ENCODE peak calls at places on chromosomes 16 and 17, in eight cellular contexts. B, Q, J, S, V, Z, P and H are unnamed samples.

GRCh38 chr17:17757944-17758343 is 76.7 kb downstream of the RAI1 start:
- DNase-seq in B (no peak), Q (no peak), J (no peak), S (no peak), V (no peak), Z (no peak), P (no peak), H (no peak)

GRCh38 chr17:3710951-3711383 is 12.7 kb upstream of the HASPIN start:
- DNase-seq in B (peak), Q (peak), J (no peak), S (no peak), V (no peak), Z (peak), P (no peak), H (peak)

GRCh38 chr17:38448208-38448776 is 20.0 kb downstream of the ARHGAP23 start:
- DNase-seq in B (no peak), Q (no peak), J (no peak), S (no peak), V (no peak), Z (no peak), P (no peak), H (no peak)

GRCh38 chr16:27324851-27325301 is 11.1 kb downstream of the IL4R start:
- DNase-seq in B (no peak), Q (no peak), J (no peak), S (no peak), V (no peak), Z (no peak), P (no peak), H (no peak)

GRCh38 chr17:78000351-78000750 is 41.8 kb downstream of the TNRC6C start:
- DNase-seq in B (peak), Q (no peak), J (no peak), S (no peak), V (no peak), Z (no peak), P (no peak), H (no peak)

GRCh38 chr17:2034806-2035548 is 5.0 kb downstream of the DPH1 start:
- DNase-seq in B (no peak), Q (no peak), J (no peak), S (no peak), V (no peak), Z (no peak), P (no peak), H (no peak)

GRCh38 chr17:58060596-58061191 is 22.5 kb upstream of the DYNLL2 start:
- DNase-seq in B (no peak), Q (no peak), J (peak), S (no peak), V (peak), Z (no peak), P (peak), H (no peak)

GRCh38 chr17:35973333-35974260 is 7.7 kb downstream of the CCL16 start:
- DNase-seq in B (no peak), Q (no peak), J (no peak), S (no peak), V (no peak), Z (no peak), P (no peak), H (no peak)

GRCh38 chr17:58531122-58531521 is 16.7 kb upstream of the MTMR4 start:
- DNase-seq in B (no peak), Q (no peak), J (no peak), S (no peak), V (no peak), Z (no peak), P (no peak), H (no peak)

GRCh38 chr16:67917852-67918236 is 13.8 kb downstream of the CTRL start:
- DNase-seq in B (peak), Q (no peak), J (no peak), S (no peak), V (no peak), Z (no peak), P (no peak), H (no peak)

GRCh38 chr16:48115299-48115698 is 40.5 kb downstream of the ABCC12 start:
- DNase-seq in B (no peak), Q (no peak), J (peak), S (no peak), V (no peak), Z (no peak), P (no peak), H (no peak)

DNA sequence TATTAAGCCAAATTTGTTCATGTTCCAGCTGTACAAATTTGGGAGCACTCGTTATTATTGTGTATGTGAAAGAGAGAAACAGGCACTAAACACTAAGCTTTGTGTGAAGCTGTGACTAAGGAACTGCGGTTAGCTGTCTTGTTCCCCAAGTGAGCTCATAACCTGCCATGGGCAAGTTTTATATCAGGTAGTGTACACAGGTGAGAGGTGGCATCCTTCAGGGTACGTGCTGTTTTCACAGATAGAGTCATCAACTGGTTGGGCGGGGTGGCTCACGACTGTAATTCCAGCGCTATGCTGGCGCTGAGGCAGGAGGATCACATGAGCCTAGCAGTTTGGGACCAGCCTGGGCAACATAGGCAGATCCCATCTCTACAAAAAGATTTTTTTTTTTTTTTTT is 2.8 kb downstream of the DNAJA3 start:
- DNase-seq in B (no peak), Q (no peak), J (no peak), S (no peak), V (no peak), Z (no peak), P (no peak), H (no peak)
- TF ChIP-seq POLR2A in B (no peak), Q (no peak), J (no peak), S (no peak), V (no peak), Z (no peak), P (no peak), H (no peak)

GRCh38 chr17:31319253-31319661 is 2.2 kb downstream of the EVI2A start:
- DNase-seq in B (peak), Q (peak), J (no peak), S (no peak), V (no peak), Z (no peak), P (no peak), H (no peak)
- TF ChIP-seq POLR2A in B (no peak), Q (no peak), J (no peak), S (no peak), V (no peak), Z (no peak), P (no peak), H (no peak)

GRCh38 chr17:8220783-8221662 is 10.6 kb upstream of the AURKB start:
- DNase-seq in B (peak), Q (peak), J (peak), S (peak), V (peak), Z (no peak), P (peak), H (no peak)

GRCh38 chr17:8221663-8222379 is 11.4 kb upstream of the AURKB start:
- DNase-seq in B (peak), Q (peak), J (peak), S (peak), V (peak), Z (no peak), P (peak), H (no peak)

GRCh38 chr17:8222380-8222629 is 11.9 kb upstream of the AURKB start:
- DNase-seq in B (no peak), Q (no peak), J (no peak), S (peak), V (no peak), Z (no peak), P (no peak), H (no peak)

GRCh38 chr17:8223356-8224063 is 13.1 kb upstream of the AURKB start:
- DNase-seq in B (peak), Q (no peak), J (peak), S (no peak), V (peak), Z (no peak), P (peak), H (no peak)

GRCh38 chr17:8222630-8223355 is 12.4 kb upstream of the AURKB start:
- DNase-seq in B (peak), Q (peak), J (peak), S (peak), V (peak), Z (no peak), P (peak), H (no peak)
- TF ChIP-seq POLR2A in B (peak), Q (peak), J (peak), S (peak), V (peak), Z (peak), P (peak), H (peak)

GRCh38 chr16:87461466-87461975 is 31.3 kb downstream of the ZCCHC14 start:
- DNase-seq in B (no peak), Q (no peak), J (peak), S (peak), V (no peak), Z (no peak), P (peak), H (peak)
- TF ChIP-seq POLR2A in B (no peak), Q (no peak), J (peak), S (no peak), V (no peak), Z (no peak), P (no peak), H (no peak)

GRCh38 chr16:16022683-16023064 is 73.3 kb downstream of the ABCC1 start:
- DNase-seq in B (no peak), Q (no peak), J (no peak), S (no peak), V (no peak), Z (no peak), P (no peak), H (no peak)

GRCh38 chr16:16021020-16021419 is 71.6 kb downstream of the ABCC1 start:
- DNase-seq in B (peak), Q (no peak), J (no peak), S (no peak), V (no peak), Z (no peak), P (no peak), H (no peak)

GRCh38 chr16:16020291-16020690 is 70.9 kb downstream of the ABCC1 start:
- DNase-seq in B (no peak), Q (no peak), J (no peak), S (no peak), V (no peak), Z (no peak), P (no peak), H (no peak)

GRCh38 chr16:16021646-16021987 is 72.2 kb downstream of the ABCC1 start:
- DNase-seq in B (no peak), Q (no peak), J (no peak), S (no peak), V (no peak), Z (no peak), P (no peak), H (no peak)

GRCh38 chr16:16021988-16022682 is 72.7 kb downstream of the ABCC1 start:
- DNase-seq in B (peak), Q (no peak), J (peak), S (no peak), V (peak), Z (no peak), P (peak), H (no peak)
- TF ChIP-seq POLR2A in B (no peak), Q (no peak), J (no peak), S (no peak), V (no peak), Z (no peak), P (no peak), H (no peak)

GRCh38 chr16:22425847-22426246 is 51.4 kb upstream of the CDR2 start:
- DNase-seq in B (no peak), Q (no peak), J (no peak), S (no peak), V (no peak), Z (no peak), P (no peak), H (no peak)

GRCh38 chr16:22424161-22424937 is 49.9 kb upstream of the CDR2 start:
- DNase-seq in B (no peak), Q (no peak), J (peak), S (no peak), V (peak), Z (no peak), P (peak), H (no peak)

GRCh38 chr16:22425036-22425801 is 50.8 kb upstream of the CDR2 start:
- DNase-seq in B (no peak), Q (no peak), J (peak), S (no peak), V (peak), Z (no peak), P (peak), H (no peak)

GRCh38 chr16:22420606-22421135 is 46.3 kb upstream of the CDR2 start:
- DNase-seq in B (no peak), Q (no peak), J (peak), S (no peak), V (no peak), Z (no peak), P (no peak), H (no peak)

DNA sequence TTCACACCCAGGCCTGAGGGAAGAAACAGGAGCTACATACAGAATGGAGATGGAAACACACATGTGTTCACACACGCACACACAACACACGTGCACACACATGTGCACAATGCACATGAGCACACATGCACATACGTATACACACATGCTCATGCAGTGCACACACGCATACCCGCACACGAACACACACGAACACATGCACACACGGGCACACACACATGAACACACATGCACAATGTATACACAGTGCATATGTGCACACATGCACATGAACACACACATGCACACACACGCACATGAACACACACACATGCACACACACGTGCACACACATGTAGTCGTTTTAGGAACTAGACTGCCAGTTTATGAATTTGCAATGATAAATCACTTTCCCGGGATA is 49.3 kb upstream of the CDR2 start:
- DNase-seq in B (no peak), Q (no peak), J (no peak), S (no peak), V (no peak), Z (no peak), P (no peak), H (no peak)
- TF ChIP-seq POLR2A in B (no peak), Q (peak), J (no peak), S (no peak), V (no peak), Z (peak), P (no peak), H (no peak)

GRCh38 chr16:78976212-78976611 is 624.3 kb downstream of the MAF start:
- DNase-seq in B (no peak), Q (no peak), J (no peak), S (no peak), V (no peak), Z (no peak), P (no peak), H (no peak)
- TF ChIP-seq POLR2A in B (no peak), Q (no peak), J (no peak), S (no peak), V (no peak), Z (no peak), P (no peak), H (no peak)

DNA sequence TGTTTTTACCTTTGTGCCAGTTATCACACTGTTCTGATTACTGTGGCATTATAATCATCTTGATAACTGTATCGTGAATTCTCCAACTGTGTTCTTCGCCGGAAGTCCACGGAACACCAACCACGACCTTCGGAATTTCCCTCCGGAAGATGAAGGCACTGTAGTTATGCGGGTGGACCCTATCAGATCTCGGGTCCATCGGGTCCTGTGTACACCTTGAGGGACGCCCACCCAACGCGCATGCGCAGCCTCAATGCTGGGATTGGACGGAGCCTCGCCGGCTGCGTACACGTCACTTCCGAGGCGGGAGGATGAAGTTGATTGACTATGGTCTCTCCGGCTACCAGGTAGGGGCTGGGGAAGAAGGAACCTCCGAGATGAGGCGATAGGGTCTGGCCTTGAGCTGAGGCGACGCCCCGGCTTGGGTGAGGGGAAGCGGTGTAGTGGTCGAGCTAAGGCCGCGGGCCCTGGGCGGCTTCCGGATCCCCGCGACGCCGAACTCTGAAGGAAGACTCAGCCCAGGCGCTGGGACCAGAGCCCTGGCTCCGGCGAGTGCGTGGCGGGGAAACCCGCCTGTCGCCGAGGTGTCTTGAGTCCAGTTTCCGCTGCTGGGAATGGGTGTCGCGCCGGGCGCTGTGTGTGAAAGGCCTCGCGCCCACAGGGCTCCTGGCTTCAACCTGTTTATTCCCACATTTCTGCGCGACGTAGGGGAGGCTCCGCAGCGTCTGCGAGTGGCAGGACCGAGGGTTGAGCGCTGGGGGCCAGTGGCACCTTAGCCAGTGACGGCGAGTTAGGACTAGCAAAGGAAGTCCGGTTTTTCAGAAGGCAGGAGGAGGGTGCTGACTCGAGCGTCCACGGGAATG is at the start of gene DHRS7B:
- DNase-seq in B (peak), Q (peak), J (peak), S (peak), V (peak), Z (peak), P (peak), H (peak)
- TF ChIP-seq POLR2A in B (peak), Q (peak), J (peak), S (peak), V (peak), Z (peak), P (peak), H (peak)

GRCh38 chr17:75701288-75701687 is 20.0 kb upstream of the ITGB4 start:
- DNase-seq in B (no peak), Q (no peak), J (no peak), S (no peak), V (no peak), Z (no peak), P (no peak), H (no peak)

GRCh38 chr17:75706042-75706728 is 15.1 kb upstream of the ITGB4 start:
- DNase-seq in B (no peak), Q (no peak), J (no peak), S (no peak), V (no peak), Z (no peak), P (no peak), H (no peak)

GRCh38 chr17:75703591-75703990 is 17.7 kb upstream of the ITGB4 start:
- DNase-seq in B (no peak), Q (no peak), J (no peak), S (no peak), V (no peak), Z (no peak), P (no peak), H (no peak)

GRCh38 chr17:75704963-75705875 is 16.0 kb upstream of the ITGB4 start:
- DNase-seq in B (no peak), Q (no peak), J (peak), S (no peak), V (no peak), Z (no peak), P (no peak), H (no peak)

DNA sequence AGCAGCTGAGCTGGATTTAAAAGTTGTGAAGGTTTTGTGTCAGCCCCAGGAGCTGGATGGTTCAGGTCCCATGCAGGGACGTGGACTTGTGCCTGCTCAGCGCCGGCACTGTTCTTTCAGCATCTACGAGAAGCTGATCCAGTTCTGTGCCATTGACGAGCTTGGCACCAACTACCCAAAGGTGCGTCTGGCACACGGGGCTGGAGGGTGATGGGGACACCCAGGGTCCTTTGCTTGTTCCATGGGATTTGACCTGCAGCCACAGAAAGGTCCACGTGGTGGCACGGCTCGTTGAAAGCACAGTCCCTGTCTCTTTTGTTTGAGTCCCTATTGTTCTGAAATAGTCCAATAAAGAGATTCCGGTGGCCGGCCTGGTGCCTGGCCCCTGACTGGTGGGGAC is 18.1 kb upstream of the ITGB4 start:
- DNase-seq in B (no peak), Q (no peak), J (peak), S (no peak), V (no peak), Z (no peak), P (no peak), H (no peak)
- TF ChIP-seq POLR2A in B (no peak), Q (no peak), J (no peak), S (no peak), V (no peak), Z (no peak), P (no peak), H (no peak)